ENCODE peak calls at places on chromosomes 1 and 21, in four cellular contexts. One of them, this sample, is unnamed.

GRCh38 chr1:179153217-179153616 is 71.3 kb downstream of the TOR3A start:
- DNase-seq in CD4-positive, alpha-beta T cell: no peak
- DNase-seq in amniotic stem cell: no peak
- DNase-seq in ovary: no peak
- DNase-seq in this sample: no peak

GRCh38 chr1:179141592-179142244 is 59.8 kb downstream of the TOR3A start:
- DNase-seq in amniotic stem cell: peak
- DNase-seq in ovary: no peak
- DNase-seq in CD4-positive, alpha-beta T cell: no peak
- DNase-seq in this sample: peak

GRCh38 chr21:45154511-45155508 is 80.4 kb downstream of the ADARB1 start:
- DNase-seq in CD4-positive, alpha-beta T cell: no peak
- DNase-seq in amniotic stem cell: no peak
- DNase-seq in ovary: no peak
- DNase-seq in this sample: no peak

GRCh38 chr1:162212713-162213112 is 143.2 kb downstream of the NOS1AP start:
- DNase-seq in ovary: no peak
- DNase-seq in CD4-positive, alpha-beta T cell: no peak
- DNase-seq in amniotic stem cell: no peak
- DNase-seq in this sample: no peak

GRCh38 chr1:57400041-57400440 is 23.8 kb downstream of the DAB1 start:
- DNase-seq in CD4-positive, alpha-beta T cell: no peak
- DNase-seq in amniotic stem cell: no peak
- DNase-seq in ovary: no peak
- DNase-seq in this sample: no peak

GRCh38 chr21:26130249-26130896 is 40.2 kb downstream of the APP start:
- DNase-seq in amniotic stem cell: peak
- DNase-seq in CD4-positive, alpha-beta T cell: no peak
- DNase-seq in ovary: no peak
- DNase-seq in this sample: no peak

GRCh38 chr21:43333301-43334062 is 93.4 kb downstream of the SIK1 start:
- DNase-seq in amniotic stem cell: peak
- DNase-seq in CD4-positive, alpha-beta T cell: no peak
- DNase-seq in ovary: peak
- DNase-seq in this sample: no peak

GRCh38 chr1:247387500-247387899 is 28.5 kb upstream of the NLRP3 start:
- DNase-seq in amniotic stem cell: no peak
- DNase-seq in CD4-positive, alpha-beta T cell: no peak
- DNase-seq in ovary: no peak
- DNase-seq in this sample: no peak

GRCh38 chr1:241235236-241235897 is 121.6 kb downstream of the RGS7 start:
- DNase-seq in CD4-positive, alpha-beta T cell: no peak
- DNase-seq in ovary: no peak
- DNase-seq in amniotic stem cell: no peak
- DNase-seq in this sample: no peak

GRCh38 chr1:67945733-67946374 is 104.6 kb downstream of the DIRAS3 start:
- DNase-seq in amniotic stem cell: no peak
- DNase-seq in ovary: peak
- DNase-seq in CD4-positive, alpha-beta T cell: no peak
- DNase-seq in this sample: no peak

GRCh38 chr1:223037845-223038244 is 105.2 kb downstream of the TLR5 start:
- DNase-seq in ovary: no peak
- DNase-seq in CD4-positive, alpha-beta T cell: no peak
- DNase-seq in amniotic stem cell: no peak
- DNase-seq in this sample: no peak

GRCh38 chr1:235278915-235279292 is 49.1 kb downstream of the ARID4B start:
- DNase-seq in amniotic stem cell: no peak
- DNase-seq in ovary: no peak
- DNase-seq in CD4-positive, alpha-beta T cell: no peak
- DNase-seq in this sample: no peak

GRCh38 chr1:39608906-39609305 is 30.5 kb downstream of the HEYL start:
- DNase-seq in CD4-positive, alpha-beta T cell: no peak
- DNase-seq in amniotic stem cell: no peak
- DNase-seq in ovary: no peak
- DNase-seq in this sample: no peak

GRCh38 chr1:5765997-5766913 is 226.0 kb downstream of the NPHP4 start:
- DNase-seq in CD4-positive, alpha-beta T cell: no peak
- DNase-seq in ovary: no peak
- DNase-seq in amniotic stem cell: no peak
- DNase-seq in this sample: no peak

GRCh38 chr1:232519186-232519585 is 110.7 kb downstream of the SIPA1L2 start:
- DNase-seq in ovary: no peak
- DNase-seq in CD4-positive, alpha-beta T cell: no peak
- DNase-seq in amniotic stem cell: no peak
- DNase-seq in this sample: no peak

GRCh38 chr1:156873659-156874058 is 13.0 kb downstream of the NTRK1 start:
- DNase-seq in ovary: no peak
- DNase-seq in CD4-positive, alpha-beta T cell: no peak
- DNase-seq in amniotic stem cell: no peak
- DNase-seq in this sample: no peak

GRCh38 chr1:161175771-161176453 is 1.4 kb downstream of the B4GALT3 start:
- DNase-seq in ovary: no peak
- DNase-seq in CD4-positive, alpha-beta T cell: no peak
- DNase-seq in amniotic stem cell: no peak
- DNase-seq in this sample: no peak

GRCh38 chr1:46458190-46458589 is 31.4 kb upstream of the DMBX1 start:
- DNase-seq in CD4-positive, alpha-beta T cell: no peak
- DNase-seq in amniotic stem cell: no peak
- DNase-seq in ovary: no peak
- DNase-seq in this sample: no peak

GRCh38 chr1:205268846-205269680 is 41.3 kb downstream of the TMCC2 start:
- DNase-seq in amniotic stem cell: no peak
- DNase-seq in ovary: no peak
- DNase-seq in CD4-positive, alpha-beta T cell: no peak
- DNase-seq in this sample: no peak

GRCh38 chr1:153001382-153001781 is at the start of gene SPRR3:
- DNase-seq in CD4-positive, alpha-beta T cell: no peak
- DNase-seq in ovary: no peak
- DNase-seq in amniotic stem cell: no peak
- DNase-seq in this sample: no peak

GRCh38 chr21:41025057-41025390 is 142.9 kb upstream of the BACE2 start:
- DNase-seq in CD4-positive, alpha-beta T cell: no peak
- DNase-seq in amniotic stem cell: no peak
- DNase-seq in ovary: no peak
- DNase-seq in this sample: no peak

GRCh38 chr1:109959974-109960744 is 24.4 kb upstream of the AHCYL1 start:
- DNase-seq in ovary: no peak
- DNase-seq in CD4-positive, alpha-beta T cell: no peak
- DNase-seq in amniotic stem cell: peak
- DNase-seq in this sample: no peak

GRCh38 chr1:29543586-29543985 is 307.3 kb downstream of the PTPRU start:
- DNase-seq in ovary: no peak
- DNase-seq in amniotic stem cell: no peak
- DNase-seq in CD4-positive, alpha-beta T cell: no peak
- DNase-seq in this sample: no peak